ENCODE peak calls at places on chromosomes 4 and X, in seven cellular contexts. Z is epithelial cell of esophagus, V is GM20000, E is A549, R is heart right ventricle, W is HFF-Myc, J is IMR-90. P is an unnamed sample.

GRCh38 chr4:52425751-52426326 is 233.3 kb downstream of the USP46 start:
- DNase-seq in J (no peak), V (no peak), Z (peak), E (no peak), R (no peak), W (no peak), P (no peak)

GRCh38 chrX:100973411-100973810 is 3.9 kb downstream of the ARL13A start:
- DNase-seq in V (no peak), R (no peak), J (peak), Z (peak), W (no peak), E (no peak), P (no peak)

GRCh38 chr4:61210186-61210939 is 10.2 kb downstream of the ADGRL3 start:
- DNase-seq in V (no peak), Z (peak), E (no peak), R (no peak), J (no peak), W (no peak), P (no peak)

GRCh38 chr4:58113083-58113482 is 1002.9 kb upstream of the IGFBP7 start:
- DNase-seq in V (no peak), W (no peak), J (no peak), Z (no peak), E (no peak), R (no peak), P (no peak)

GRCh38 chr4:623914-624626 is 1.3 kb upstream of the PDE6B start:
- DNase-seq in E (no peak), Z (no peak), W (no peak), R (no peak), V (no peak), J (no peak), P (peak)

GRCh38 chr4:56506110-56506705 is 617 bp downstream of the ARL9 start:
- DNase-seq in W (no peak), E (no peak), Z (no peak), V (no peak), R (no peak), J (no peak), P (no peak)

GRCh38 chr4:10115657-10116624 is 658 bp downstream of the WDR1 start:
- DNase-seq in J (no peak), Z (peak), R (no peak), V (peak), W (no peak), E (peak), P (no peak)

GRCh38 chr4:4443821-4444220 is 56.9 kb downstream of the NSG1 start:
- DNase-seq in J (peak), W (no peak), V (no peak), Z (no peak), R (no peak), E (no peak), P (no peak)

GRCh38 chr4:6250235-6250983 is 19.2 kb upstream of the WFS1 start:
- DNase-seq in E (peak), V (peak), R (no peak), J (peak), Z (peak), W (no peak), P (peak)

GRCh38 chr4:113683143-113683542 is 78.4 kb downstream of the CAMK2D start:
- DNase-seq in R (no peak), J (no peak), W (no peak), Z (peak), E (no peak), V (peak), P (no peak)

GRCh38 chr4:78766650-78767049 is 9.5 kb upstream of the BMP2K start:
- DNase-seq in W (no peak), E (no peak), J (no peak), R (no peak), Z (no peak), V (peak), P (no peak)

GRCh38 chrX:47936224-47936939 is 67.4 kb downstream of the ZNF182 start:
- DNase-seq in Z (no peak), J (no peak), W (no peak), V (peak), R (no peak), E (no peak), P (no peak)

GRCh38 chrX:131783555-131784338 is 239.4 kb upstream of the STK26 start:
- DNase-seq in R (no peak), W (no peak), V (no peak), Z (no peak), J (peak), E (no peak), P (no peak)

GRCh38 chrX:121308276-121308805 is 260.9 kb downstream of the GLUD2 start:
- DNase-seq in R (no peak), W (peak), V (peak), J (no peak), Z (peak), E (peak), P (no peak)

GRCh38 chr4:48546336-48546735 is 56.3 kb downstream of the ZAR1 start:
- DNase-seq in W (peak), J (peak), Z (peak), V (no peak), E (no peak), R (no peak), P (no peak)

GRCh38 chrX:100649550-100650356 is 5.8 kb downstream of the SRPX2 start:
- DNase-seq in J (peak), W (peak), R (peak), V (no peak), Z (peak), E (no peak), P (no peak)

GRCh38 chr4:86934147-86934771 is 552 bp upstream of the AFF1 start:
- DNase-seq in W (no peak), R (no peak), V (no peak), J (no peak), Z (peak), E (no peak), P (no peak)

GRCh38 chr4:167606551-167606950 is 372.3 kb upstream of the SPOCK3 start:
- DNase-seq in R (no peak), W (no peak), J (no peak), Z (no peak), E (no peak), V (no peak), P (no peak)

GRCh38 chr4:109319684-109320083 is 17.2 kb upstream of the COL25A1 start:
- DNase-seq in Z (no peak), E (no peak), R (no peak), V (no peak), J (no peak), W (no peak), P (no peak)

GRCh38 chr4:75248770-75249467 is 265.3 kb downstream of the RCHY1 start:
- DNase-seq in V (no peak), R (no peak), E (no peak), J (no peak), W (no peak), Z (peak), P (no peak)

GRCh38 chr4:7725951-7726350 is 213.7 kb downstream of the AFAP1 start:
- DNase-seq in W (no peak), J (peak), E (no peak), V (no peak), R (peak), Z (no peak), P (no peak)

GRCh38 chrX:150692296-150692695 is 900 bp upstream of the MTMR1 start:
- DNase-seq in Z (no peak), V (no peak), W (no peak), E (no peak), R (no peak), J (no peak), P (no peak)

GRCh38 chr4:112119358-112119783 is 25.9 kb upstream of the FAM241A start:
- DNase-seq in J (no peak), V (peak), Z (no peak), W (no peak), R (no peak), E (no peak), P (no peak)

GRCh38 chrX:68420559-68420958 is 12.7 kb downstream of the OPHN1 start:
- DNase-seq in W (no peak), R (no peak), J (peak), V (no peak), Z (no peak), E (no peak), P (no peak)

GRCh38 chr4:56530269-56531148 is 24.9 kb downstream of the ARL9 start:
- DNase-seq in R (peak), V (peak), Z (peak), W (peak), E (peak), J (peak), P (no peak)

GRCh38 chr4:75985116-75985515 is 5.6 kb downstream of the SDAD1 start:
- DNase-seq in W (peak), V (no peak), E (no peak), R (no peak), J (peak), Z (peak), P (no peak)

GRCh38 chr4:39713691-39714090 is 15.8 kb downstream of the UBE2K start:
- DNase-seq in Z (peak), V (no peak), R (no peak), W (no peak), J (peak), E (no peak), P (no peak)

GRCh38 chr4:47711183-47711582 is 126.7 kb downstream of the CORIN start:
- DNase-seq in W (no peak), V (no peak), J (no peak), Z (no peak), E (no peak), R (no peak), P (no peak)

GRCh38 chr4:116343809-116344208 is 741.6 kb downstream of the TRAM1L1 start:
- DNase-seq in E (no peak), J (no peak), V (no peak), Z (no peak), R (no peak), W (no peak), P (peak)

GRCh38 chrX:53374222-53374820 is 48.1 kb downstream of the SMC1A start:
- DNase-seq in E (no peak), R (no peak), Z (no peak), W (no peak), J (peak), V (no peak), P (no peak)

GRCh38 chr4:20259707-20260106 is 8.0 kb downstream of the SLIT2 start:
- DNase-seq in J (no peak), E (no peak), V (no peak), R (no peak), Z (no peak), W (no peak), P (no peak)
- TF ChIP-seq CTCF in J (no peak), E (no peak), V (no peak), R (no peak), Z (no peak), W (no peak), P (no peak)

DNA sequence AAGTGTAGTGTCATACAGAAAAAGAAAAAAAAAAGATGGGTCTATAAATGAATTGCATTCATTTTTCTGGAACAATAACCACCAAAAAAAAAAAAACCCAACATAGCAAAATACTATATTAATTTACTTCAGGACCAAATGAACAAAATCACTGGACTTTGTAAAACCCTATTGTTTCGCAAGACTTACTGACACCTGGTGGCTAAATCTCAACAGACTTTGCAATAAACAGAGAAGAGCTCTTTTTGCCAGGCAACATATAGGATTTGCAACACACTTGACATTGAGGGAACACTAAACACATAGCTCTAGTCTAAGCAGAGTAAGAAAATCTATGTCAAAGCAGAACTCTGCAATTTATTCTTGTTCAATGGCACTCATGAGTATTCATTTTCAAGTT is 990.2 kb downstream of the STPG2 start:
- DNase-seq in J (no peak), W (no peak), Z (peak), R (no peak), V (no peak), E (no peak), P (no peak)
- TF ChIP-seq CTCF in J (no peak), W (no peak), Z (peak), R (no peak), V (no peak), E (no peak), P (peak)

GRCh38 chr4:44210750-44211149 is 237.9 kb downstream of the KCTD8 start:
- DNase-seq in W (no peak), Z (peak), J (no peak), V (no peak), R (no peak), E (no peak), P (no peak)
- TF ChIP-seq CTCF in W (no peak), Z (peak), J (no peak), V (no peak), R (no peak), E (no peak), P (no peak)

GRCh38 chrX:48972214-48973164 is 845 bp upstream of the KCND1 start:
- DNase-seq in V (peak), Z (peak), W (no peak), J (peak), E (peak), R (no peak), P (no peak)

GRCh38 chrX:48966796-48967579 is 4.7 kb downstream of the KCND1 start:
- DNase-seq in W (no peak), J (peak), E (no peak), Z (no peak), R (no peak), V (no peak), P (no peak)

GRCh38 chrX:48971325-48972213 is at the start of gene KCND1:
- DNase-seq in R (peak), W (no peak), E (no peak), J (peak), Z (peak), V (no peak), P (no peak)

GRCh38 chrX:48968377-48968776 is 3.3 kb downstream of the KCND1 start:
- DNase-seq in W (no peak), Z (no peak), V (no peak), J (no peak), R (no peak), E (no peak), P (no peak)

DNA sequence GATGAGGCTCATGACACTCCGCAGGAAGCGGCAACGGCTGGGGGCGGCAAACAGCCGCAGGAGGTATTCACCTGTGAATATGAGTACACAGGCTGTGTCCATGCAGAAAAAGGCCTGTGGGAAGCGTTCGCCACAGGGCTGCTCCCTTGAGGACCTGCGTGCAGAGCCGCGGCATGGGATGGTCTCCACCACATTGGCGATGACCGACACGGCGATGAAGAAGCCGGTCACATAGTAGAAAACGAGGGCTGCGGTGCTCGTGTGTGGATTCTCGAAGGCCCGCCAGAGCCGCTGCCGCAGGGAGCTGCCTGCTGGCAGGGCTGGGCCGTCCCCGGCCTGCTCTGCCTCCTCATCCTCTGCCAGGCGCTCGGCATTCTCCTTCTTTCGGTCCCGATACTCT is 2.2 kb downstream of the KCND1 start:
- DNase-seq in J (no peak), W (no peak), E (no peak), R (no peak), V (no peak), Z (no peak), P (no peak)
- TF ChIP-seq CTCF in J (no peak), W (no peak), E (no peak), R (no peak), V (no peak), Z (no peak), P (no peak)